ENCODE peak calls at places on chromosomes 16 and 17, in four cellular contexts. N is IMR-90, R is K562, H is GM12878. G is an unnamed sample.

GRCh38 chr17:68600881-68601564 is at the start of gene FAM20A:
- DNase-seq in N (no peak), R (no peak), H (no peak), G (no peak)

GRCh38 chr17:7307686-7308624 is 527 bp downstream of the EIF5A start:
- DNase-seq in N (peak; percentile 34), R (peak; percentile 63), H (no peak), G (no peak)

GRCh38 chr16:85563031-85563430 is 50.1 kb upstream of the GSE1 start:
- DNase-seq in N (no peak), R (no peak), H (no peak), G (no peak)

GRCh38 chr16:89842471-89843408 is 14.5 kb downstream of the SPIRE2 start:
- DNase-seq in N (peak; percentile 71), R (no peak), H (no peak), G (peak; percentile 72)

GRCh38 chr16:23509763-23510153 is 536 bp downstream of the GGA2 start:
- DNase-seq in N (peak; percentile 39), R (no peak), H (no peak), G (peak; percentile 42)

GRCh38 chr16:2752850-2753522 is 548 bp downstream of the SRRM2 start:
- DNase-seq in N (peak; percentile 77), R (peak; percentile 91), H (no peak), G (no peak)

GRCh38 chr16:83390759-83391158 is 417.0 kb upstream of the HSBP1 start:
- DNase-seq in N (no peak), R (no peak), H (no peak), G (no peak)

GRCh38 chr17:60665602-60666001 is 12.0 kb upstream of the BCAS3 start:
- DNase-seq in N (no peak), R (no peak), H (no peak), G (no peak)

GRCh38 chr16:55543470-55543869 is 23.0 kb upstream of the CAPNS2 start:
- DNase-seq in N (peak; percentile 41), R (no peak), H (no peak), G (peak; percentile 47)

GRCh38 chr17:81333626-81334368 is 38.7 kb upstream of the SLC38A10 start:
- DNase-seq in N (no peak), R (no peak), H (no peak), G (no peak)

GRCh38 chr16:17780181-17780580 is 309.4 kb upstream of the XYLT1 start:
- DNase-seq in N (peak; percentile 23), R (no peak), H (no peak), G (no peak)

GRCh38 chr16:57564571-57565270 is 22.3 kb downstream of the ADGRG5 start:
- DNase-seq in N (peak; percentile 62), R (no peak), H (no peak), G (no peak)

GRCh38 chr16:27863377-27863776 is 200.1 kb downstream of the GSG1L start:
- DNase-seq in N (no peak), R (no peak), H (no peak), G (no peak)

GRCh38 chr16:8958344-8958808 is 5.3 kb downstream of the USP7 start:
- DNase-seq in N (peak; percentile 69), R (no peak), H (no peak), G (peak; percentile 54)

GRCh38 chr16:11495066-11495407 is 91.7 kb downstream of the LITAF start:
- DNase-seq in N (no peak), R (no peak), H (no peak), G (peak; percentile 48)

GRCh38 chr17:29571486-29571882 is 3.0 kb downstream of the TP53I13 start:
- DNase-seq in N (no peak), R (no peak), H (no peak), G (no peak)

GRCh38 chr16:48099455-48099854 is 56.3 kb downstream of the ABCC12 start:
- DNase-seq in N (no peak), R (peak; percentile 43), H (no peak), G (no peak)

GRCh38 chr17:27559506-27559931 is 71.5 kb upstream of the LGALS9 start:
- DNase-seq in N (peak; percentile 87), R (no peak), H (no peak), G (no peak)

GRCh38 chr16:28189237-28189636 is 22.5 kb downstream of the XPO6 start:
- DNase-seq in N (peak; percentile 54), R (no peak), H (no peak), G (no peak)

GRCh38 chr17:4167786-4168185 is 24.8 kb downstream of the CYB5D2 start:
- DNase-seq in N (no peak), R (no peak), H (no peak), G (no peak)

GRCh38 chr16:72884037-72884436 is 163.9 kb downstream of the ZFHX3 start:
- DNase-seq in N (peak; percentile 56), R (no peak), H (no peak), G (no peak)

GRCh38 chr16:26905336-26905735 is 161.4 kb upstream of the C16orf82 start:
- DNase-seq in N (peak; percentile 11), R (no peak), H (no peak), G (no peak)

GRCh38 chr16:67666032-67666537 is 465 bp downstream of the ENKD1 start:
- DNase-seq in N (no peak), R (peak; percentile 80), H (no peak), G (peak; percentile 30)

GRCh38 chr17:61551255-61551742 is 39.7 kb downstream of the NACA2 start:
- DNase-seq in N (peak; percentile 67), R (peak; percentile 12), H (no peak), G (peak; percentile 55)

GRCh38 chr16:65807858-65808257 is 558.6 kb upstream of the CDH5 start:
- DNase-seq in N (no peak), R (no peak), H (no peak), G (no peak)

DNA sequence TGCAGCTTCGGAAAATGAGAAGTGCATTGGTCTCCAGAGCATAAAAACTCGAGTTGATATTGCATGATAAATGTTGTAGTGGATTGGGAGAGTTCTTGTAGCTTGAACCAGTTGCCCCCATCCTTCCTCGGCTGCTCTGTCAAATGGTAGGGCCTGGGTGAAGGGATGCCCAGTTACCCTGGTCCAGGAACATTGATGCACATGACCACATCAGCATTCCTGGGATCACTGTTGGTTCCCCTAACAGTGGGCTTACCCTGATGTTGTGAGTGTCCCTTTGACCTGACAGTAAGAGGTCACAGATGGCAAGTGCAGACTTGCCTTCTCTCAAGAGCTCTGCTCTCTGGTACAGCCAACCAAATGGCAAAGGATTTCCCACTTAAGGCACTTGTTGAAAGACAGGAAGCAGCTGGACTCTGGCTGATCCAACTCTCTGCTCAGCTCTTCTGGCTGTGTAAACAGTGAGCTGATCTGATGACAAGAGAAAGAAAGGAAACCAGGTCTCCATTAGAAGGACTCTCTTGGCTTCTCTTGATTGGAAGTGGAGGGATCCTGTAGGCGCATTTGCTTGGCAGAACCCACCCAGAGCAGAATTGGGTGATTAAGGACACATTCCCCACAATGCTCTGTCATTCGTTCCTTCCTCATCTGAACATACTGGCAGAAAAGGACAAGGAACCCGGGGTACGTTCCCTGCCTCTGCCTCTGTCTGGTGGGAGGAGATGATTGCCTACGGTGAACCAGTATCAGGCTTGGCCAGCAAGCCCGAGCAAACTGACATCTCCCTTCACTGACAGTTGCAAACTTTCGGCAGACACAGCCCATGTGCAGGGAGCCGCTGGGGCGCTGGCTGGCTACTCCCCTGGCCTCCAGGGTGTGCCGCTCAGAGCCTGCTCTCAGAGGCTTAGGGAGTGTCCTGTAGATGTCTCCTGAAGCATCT is 29.3 kb downstream of the LDHD start:
- DNase-seq in N (peak; percentile 93), R (peak; percentile 48), H (no peak), G (peak; percentile 96)
- TF ChIP-seq FOS in N (no peak), R (no peak), H (no peak), G (no peak)

GRCh38 chr17:17426184-17426583 is 50.6 kb upstream of the MED9 start:
- DNase-seq in N (no peak), R (no peak), H (no peak), G (no peak)

GRCh38 chr17:17425591-17425990 is 51.2 kb upstream of the MED9 start:
- DNase-seq in N (no peak), R (no peak), H (no peak), G (no peak)

GRCh38 chr17:17424552-17424951 is 52.2 kb upstream of the MED9 start:
- DNase-seq in N (no peak), R (no peak), H (no peak), G (no peak)

GRCh38 chr17:17423656-17424055 is 53.1 kb upstream of the MED9 start:
- DNase-seq in N (no peak), R (no peak), H (no peak), G (no peak)

DNA sequence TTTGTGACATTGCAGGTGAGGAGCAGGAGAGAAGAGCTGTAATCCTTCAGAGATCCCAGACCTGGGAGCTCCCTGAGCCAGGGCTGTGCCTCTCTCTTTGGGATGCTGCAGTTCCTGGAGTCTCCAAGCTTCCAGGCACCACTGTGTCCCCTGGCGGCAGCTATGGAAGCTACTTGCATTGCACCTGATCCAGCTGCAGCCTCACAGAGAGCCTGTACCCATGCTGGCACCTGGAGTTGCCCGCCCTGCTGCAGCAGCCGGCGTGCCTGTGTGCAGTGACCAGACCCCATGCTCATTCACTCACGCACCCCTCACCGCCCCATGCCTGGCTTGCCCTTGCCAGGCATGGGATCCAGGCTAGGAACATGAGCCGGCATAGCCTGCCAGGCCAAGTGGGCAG is 51.8 kb upstream of the MED9 start:
- DNase-seq in N (no peak), R (no peak), H (no peak), G (no peak)
- TF ChIP-seq FOS in N (no peak), R (no peak), H (no peak), G (no peak)

GRCh38 chr16:70701998-70702397 is 16.1 kb upstream of the MTSS2 start:
- DNase-seq in N (no peak), R (no peak), H (no peak), G (no peak)

GRCh38 chr16:70703041-70703834 is 17.4 kb upstream of the MTSS2 start:
- DNase-seq in N (peak; percentile 94), R (peak; percentile 48), H (no peak), G (no peak)

GRCh38 chr16:70701596-70701995 is 15.7 kb upstream of the MTSS2 start:
- DNase-seq in N (no peak), R (no peak), H (no peak), G (no peak)

GRCh38 chr16:70703835-70704381 is 18.1 kb upstream of the MTSS2 start:
- DNase-seq in N (no peak), R (no peak), H (no peak), G (no peak)

DNA sequence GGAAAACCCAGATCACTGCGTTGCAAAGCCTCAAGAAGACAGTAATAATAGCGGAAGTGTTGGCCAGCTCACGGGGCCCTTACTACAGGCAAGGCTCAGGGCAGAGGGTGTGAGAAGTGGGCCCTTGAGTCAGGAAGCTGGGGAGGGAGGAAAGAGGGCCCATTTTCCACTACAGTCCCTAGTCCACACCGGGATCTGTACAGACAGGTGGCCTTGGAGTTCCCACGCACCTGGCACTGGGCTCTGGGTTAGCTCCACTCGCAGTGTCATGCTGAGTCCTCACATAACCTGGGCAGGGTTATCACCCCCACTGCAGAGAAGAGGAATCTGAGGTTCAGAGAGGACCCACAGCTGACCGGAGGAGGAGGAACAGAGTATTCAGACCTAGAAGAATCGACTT is 16.8 kb upstream of the MTSS2 start:
- DNase-seq in N (no peak), R (no peak), H (no peak), G (no peak)
- TF ChIP-seq FOS in N (no peak), R (no peak), H (no peak), G (no peak)

DNA sequence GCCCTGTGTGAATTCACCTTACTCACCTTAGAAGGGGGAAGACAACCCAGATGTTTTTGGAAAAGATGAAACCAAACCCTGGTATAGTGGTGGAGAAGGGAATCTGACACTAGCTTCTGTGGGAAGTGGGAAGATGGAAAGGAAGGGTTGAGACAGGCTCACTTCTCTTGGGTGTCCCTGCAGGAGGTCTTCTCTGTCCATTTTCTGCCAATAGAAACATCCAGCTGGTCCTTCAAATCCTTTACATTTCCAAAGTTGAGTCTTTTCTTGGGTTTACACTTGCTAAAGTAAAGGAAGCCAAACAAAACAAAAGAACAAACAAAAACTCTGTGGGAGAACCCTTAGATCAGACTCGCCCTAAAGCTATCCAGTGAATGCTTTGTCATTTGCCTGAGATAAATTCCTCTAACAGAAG is 10.2 kb downstream of the HOXB1 start:
- DNase-seq in N (peak; percentile 67), R (no peak), H (no peak), G (no peak)
- TF ChIP-seq FOS in N (no peak), R (no peak), H (no peak), G (no peak)